ENCODE peak calls at places on chromosomes 3 and 15, in four cellular contexts. M is cardiac fibroblast, R is ascending aorta, H is GM06990. C is an unnamed sample.

GRCh38 chr15:25763206-25763880 is 99.8 kb downstream of the ATP10A start:
- DNase-seq in M (no peak), R (no peak), H (no peak), C (no peak)

GRCh38 chr15:91861223-91861622 is 7.7 kb downstream of the SLCO3A1 start:
- DNase-seq in M (no peak), R (no peak), H (no peak), C (no peak)

GRCh38 chr3:186909078-186909853 is 21.1 kb upstream of the ST6GAL1 start:
- DNase-seq in M (no peak), R (no peak), H (peak), C (peak)

GRCh38 chr3:39295184-39295775 is 15.4 kb upstream of the CX3CR1 start:
- DNase-seq in M (no peak), R (no peak), H (peak), C (peak)

GRCh38 chr3:43319364-43319763 is 33.0 kb downstream of the SNRK start:
- DNase-seq in M (no peak), R (no peak), H (no peak), C (no peak)

GRCh38 chr3:4492240-4493007 is 724 bp upstream of the ITPR1 start:
- DNase-seq in M (peak), R (peak), H (no peak), C (no peak)

GRCh38 chr3:113249111-113249510 is 37.8 kb downstream of the BOC start:
- DNase-seq in M (peak), R (no peak), H (no peak), C (no peak)

GRCh38 chr3:177693596-177693995 is 496.3 kb upstream of the TBL1XR1 start:
- DNase-seq in M (no peak), R (no peak), H (no peak), C (no peak)

GRCh38 chr3:139491966-139492365 is 15.7 kb upstream of the RBP2 start:
- DNase-seq in M (no peak), R (no peak), H (no peak), C (no peak)

GRCh38 chr3:77320514-77320913 is 280.6 kb downstream of the ROBO2 start:
- DNase-seq in M (peak), R (no peak), H (no peak), C (peak)

GRCh38 chr3:120144267-120144666 is 50.0 kb upstream of the GSK3B start:
- DNase-seq in M (peak), R (no peak), H (no peak), C (no peak)

GRCh38 chr3:45011756-45012441 is 14.2 kb upstream of the CLEC3B start:
- DNase-seq in M (peak), R (no peak), H (no peak), C (no peak)

GRCh38 chr3:40996382-40996781 is 202.9 kb upstream of the CTNNB1 start:
- DNase-seq in M (no peak), R (no peak), H (no peak), C (no peak)
- TF ChIP-seq CTCF in M (no peak), R (no peak), H (no peak), C (no peak)

DNA sequence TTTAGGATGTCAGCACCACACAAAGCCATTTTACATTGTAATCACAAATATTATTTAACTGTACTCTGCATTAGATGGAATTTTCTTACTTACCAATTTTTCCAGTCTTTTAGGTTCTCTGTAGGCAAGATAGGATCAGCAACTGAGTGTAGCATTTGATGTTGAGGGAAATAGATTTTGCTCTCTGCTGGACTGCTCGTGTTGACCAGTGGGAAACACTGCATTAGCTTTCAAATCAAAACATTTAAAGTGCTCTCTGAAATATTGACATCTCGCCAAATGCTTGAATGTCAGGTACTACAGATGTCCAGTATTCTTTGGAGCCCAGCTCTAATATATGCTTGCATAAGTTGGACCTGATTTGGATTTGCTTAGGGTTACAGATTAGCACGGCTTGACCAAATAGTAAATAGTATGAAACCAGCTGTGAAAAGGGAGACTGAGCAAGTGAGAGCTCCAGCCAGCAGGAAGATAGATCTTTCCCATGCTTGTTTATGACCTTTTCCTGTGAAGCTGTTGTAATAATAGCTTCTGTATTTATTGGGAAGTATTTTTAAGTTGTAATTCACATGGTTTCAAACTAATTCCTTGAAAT is 29.5 kb downstream of the P2RY14 start:
- DNase-seq in M (no peak), R (no peak), H (no peak), C (no peak)
- H3K4me3 ChIP-seq in M (no peak), R (no peak), H (no peak), C (no peak)

DNA sequence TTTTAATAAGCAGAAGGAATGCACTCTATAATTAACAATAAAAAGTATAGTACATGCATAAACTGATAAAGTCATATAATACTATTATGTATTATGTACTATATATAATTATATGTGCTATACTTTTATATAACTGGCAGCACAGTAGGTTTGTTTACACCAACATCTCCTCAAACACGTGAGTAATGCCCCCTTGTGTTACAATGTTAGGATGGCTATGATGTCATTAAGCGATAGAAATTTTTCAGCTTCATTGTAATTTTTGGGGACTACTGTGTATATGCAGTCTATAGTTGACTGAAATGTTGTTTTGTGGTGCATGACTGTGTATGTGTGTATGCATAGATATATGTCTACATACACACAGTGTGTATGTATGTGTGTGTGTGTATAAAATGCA is 100.6 kb downstream of the SLMAP start:
- DNase-seq in M (peak), R (no peak), H (no peak), C (peak)
- TF ChIP-seq CTCF in M (peak), R (no peak), H (no peak), C (peak)

GRCh38 chr3:123157598-123158287 is 44.0 kb upstream of the SEC22A start:
- DNase-seq in M (no peak), R (no peak), H (no peak), C (no peak)

GRCh38 chr3:123158899-123159390 is 42.8 kb upstream of the SEC22A start:
- DNase-seq in M (no peak), R (no peak), H (no peak), C (no peak)

GRCh38 chr3:123159926-123160635 is 41.7 kb upstream of the SEC22A start:
- DNase-seq in M (no peak), R (no peak), H (no peak), C (no peak)

GRCh38 chr3:123157209-123157597 is 44.5 kb upstream of the SEC22A start:
- DNase-seq in M (no peak), R (no peak), H (no peak), C (no peak)

DNA sequence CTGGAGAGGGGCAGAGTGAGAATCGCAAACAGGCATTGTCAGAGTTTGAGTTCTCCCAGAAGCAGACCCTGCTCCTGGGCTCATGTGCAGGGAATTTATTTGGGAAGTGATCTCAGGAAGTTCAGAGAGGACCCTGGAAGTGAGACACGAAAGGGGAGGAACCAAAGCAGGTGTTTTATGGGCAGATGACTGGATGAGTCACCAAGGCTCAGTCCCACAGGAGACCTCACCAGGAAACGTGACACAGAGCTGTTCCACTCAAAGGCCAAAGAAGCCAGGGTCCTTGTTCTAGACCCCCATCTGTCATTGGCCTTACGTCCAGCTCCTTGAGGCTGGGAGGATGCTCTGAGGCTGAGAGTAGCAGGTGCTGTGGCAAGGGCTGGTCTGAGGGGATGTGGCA is 43.4 kb upstream of the SEC22A start:
- DNase-seq in M (no peak), R (no peak), H (no peak), C (no peak)
- H3K4me3 ChIP-seq in M (no peak), R (no peak), H (no peak), C (no peak)

GRCh38 chr3:58026598-58026997 is 18.4 kb downstream of the FLNB start:
- DNase-seq in M (no peak), R (no peak), H (no peak), C (no peak)
- TF ChIP-seq CTCF in M (no peak), R (no peak), H (no peak), C (no peak)

GRCh38 chr15:81183403-81183760 is 13.3 kb upstream of the IL16 start:
- DNase-seq in M (no peak), R (no peak), H (no peak), C (no peak)

GRCh38 chr15:81184188-81184587 is 12.5 kb upstream of the IL16 start:
- DNase-seq in M (peak), R (no peak), H (no peak), C (no peak)

GRCh38 chr15:81182746-81183402 is 13.8 kb upstream of the IL16 start:
- DNase-seq in M (peak), R (no peak), H (no peak), C (no peak)

GRCh38 chr15:81181220-81181619 is 15.5 kb upstream of the IL16 start:
- DNase-seq in M (no peak), R (no peak), H (no peak), C (no peak)

DNA sequence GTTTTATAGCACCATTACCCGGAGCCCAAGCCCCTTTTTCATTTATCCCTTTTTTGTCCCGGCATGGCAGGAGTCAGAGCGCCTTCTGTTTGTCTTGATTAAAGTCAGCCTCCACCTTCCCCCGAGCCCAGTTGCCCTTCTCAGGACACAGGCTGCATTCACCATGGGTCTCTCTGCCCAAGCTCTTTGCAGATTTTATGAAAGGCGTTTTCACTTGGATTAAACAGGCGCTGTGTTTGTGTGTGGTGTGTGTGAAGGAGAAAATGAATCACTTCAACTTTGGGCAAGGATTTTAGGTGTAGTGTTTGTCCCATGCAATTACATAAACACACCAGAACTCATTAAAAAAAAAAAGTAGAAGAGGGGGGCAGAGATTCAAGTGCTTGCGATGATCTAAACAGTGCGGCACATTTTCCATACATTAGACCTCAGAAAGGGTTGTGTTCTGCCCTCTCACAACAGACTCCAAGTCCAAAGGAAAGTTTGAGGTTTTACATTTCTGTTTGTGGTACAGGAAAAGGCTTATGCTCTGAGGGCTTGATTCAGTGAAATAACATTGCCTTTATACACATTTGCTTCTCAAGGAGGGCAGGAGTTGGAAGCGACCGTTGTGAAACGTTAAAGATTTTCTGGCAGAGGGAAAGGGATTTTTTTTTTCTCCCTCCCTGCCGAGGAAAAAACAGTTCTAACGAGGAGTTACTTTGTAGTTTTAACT is 14.5 kb upstream of the IL16 start:
- DNase-seq in M (peak), R (no peak), H (no peak), C (no peak)
- H3K4me3 ChIP-seq in M (peak), R (peak), H (no peak), C (no peak)

GRCh38 chr3:180633722-180634121 is 31.8 kb downstream of the TTC14 start:
- DNase-seq in M (no peak), R (no peak), H (no peak), C (peak)
- TF ChIP-seq CTCF in M (no peak), R (no peak), H (peak), C (peak)

GRCh38 chr3:100403956-100404548 is 2.7 kb downstream of the LNP1 start:
- DNase-seq in M (no peak), R (no peak), H (no peak), C (no peak)
- H3K4me3 ChIP-seq in M (peak), R (no peak), H (peak), C (peak)